ENCODE peak calls at places on chromosomes 16 and 17, in four cellular contexts. W is activated T-helper 1 cell treated with anti-CD3 and anti-CD28 coated beads, Interleukin-2, amount 50 U/mL, for 16 hours; E is pulmonary artery endothelial cell; J is T-helper 22 cell. C is an unnamed sample.

GRCh38 chr17:41957058-41957868 is 9.3 kb upstream of the CNP start:
- DNase-seq in W (no peak), E (no peak), J (no peak), C (peak)

GRCh38 chr16:26454102-26454501 is 612.6 kb upstream of the C16orf82 start:
- DNase-seq in W (no peak), E (no peak), J (no peak), C (no peak)

GRCh38 chr17:66725956-66726355 is 109.0 kb upstream of the CACNG5 start:
- DNase-seq in W (no peak), E (no peak), J (no peak), C (no peak)

GRCh38 chr16:72952404-72953301 is 95.3 kb downstream of the ZFHX3 start:
- DNase-seq in W (no peak), E (no peak), J (no peak), C (peak)

GRCh38 chr16:84820771-84821170 is 986 bp downstream of the CRISPLD2 start:
- DNase-seq in W (no peak), E (no peak), J (no peak), C (no peak)

GRCh38 chr17:27294689-27295630 is 1.0 kb downstream of the WSB1 start:
- DNase-seq in W (no peak), E (peak), J (peak), C (peak)

GRCh38 chr16:19559242-19559910 is 3.9 kb downstream of the VPS35L start:
- DNase-seq in W (no peak), E (no peak), J (no peak), C (peak)

GRCh38 chr17:7882068-7882467 is 6.5 kb upstream of the CHD3 start:
- DNase-seq in W (no peak), E (no peak), J (no peak), C (no peak)